ENCODE peak calls at places on chromosomes 12 and 14, in seven cellular contexts. K, U, S, N, D, I and O are unnamed samples.

GRCh38 chr14:75088566-75089373 is 19.3 kb downstream of the ZC2HC1C start:
- DNase-seq in K (peak), U (no peak), S (no peak), N (peak), D (no peak), I (peak), O (peak)

GRCh38 chr14:31945074-31945613 is 132.0 kb upstream of the ARHGAP5 start:
- DNase-seq in K (no peak), U (no peak), S (no peak), N (no peak), D (no peak), I (no peak), O (no peak)

GRCh38 chr14:22179190-22179589 is 409.8 kb downstream of the DAD1 start:
- DNase-seq in K (no peak), U (no peak), S (no peak), N (no peak), D (no peak), I (no peak), O (no peak)

GRCh38 chr12:6370994-6371754 is 4.2 kb downstream of the SCNN1A start:
- DNase-seq in K (no peak), U (no peak), S (no peak), N (peak), D (no peak), I (peak), O (no peak)

GRCh38 chr14:73265721-73266046 is 28.4 kb downstream of the PAPLN start:
- DNase-seq in K (no peak), U (no peak), S (no peak), N (no peak), D (no peak), I (no peak), O (no peak)

GRCh38 chr14:37791384-37792036 is 196.1 kb downstream of the TTC6 start:
- DNase-seq in K (no peak), U (no peak), S (no peak), N (no peak), D (no peak), I (no peak), O (no peak)

GRCh38 chr12:2813573-2814185 is 1.2 kb downstream of the ITFG2 start:
- DNase-seq in K (peak), U (no peak), S (no peak), N (no peak), D (no peak), I (peak), O (peak)

GRCh38 chr12:56930241-56930640 is 4.0 kb downstream of the SDR9C7 start:
- DNase-seq in K (no peak), U (no peak), S (no peak), N (no peak), D (no peak), I (no peak), O (no peak)

GRCh38 chr12:104372048-104372720 is 68.6 kb downstream of the EID3 start:
- DNase-seq in K (no peak), U (no peak), S (no peak), N (no peak), D (no peak), I (no peak), O (no peak)

GRCh38 chr12:14473707-14474287 is 93.9 kb downstream of the PLBD1 start:
- DNase-seq in K (peak), U (no peak), S (no peak), N (no peak), D (no peak), I (no peak), O (no peak)

GRCh38 chr14:51867753-51868152 is 7.3 kb downstream of the GNG2 start:
- DNase-seq in K (no peak), U (no peak), S (no peak), N (no peak), D (no peak), I (no peak), O (no peak)

GRCh38 chr12:126347421-126347820 is 1282.2 kb downstream of the AACS start:
- DNase-seq in K (no peak), U (no peak), S (no peak), N (no peak), D (no peak), I (no peak), O (no peak)

GRCh38 chr12:101794574-101794973 is 36.2 kb downstream of the GNPTAB start:
- DNase-seq in K (no peak), U (no peak), S (no peak), N (no peak), D (no peak), I (no peak), O (no peak)

GRCh38 chr12:108577458-108577857 is 15.1 kb downstream of the ISCU start:
- DNase-seq in K (no peak), U (no peak), S (no peak), N (no peak), D (no peak), I (no peak), O (no peak)

GRCh38 chr12:95984685-95985084 is 11.5 kb downstream of the HAL start:
- DNase-seq in K (no peak), U (no peak), S (no peak), N (no peak), D (no peak), I (no peak), O (no peak)

GRCh38 chr12:38906482-38907170 is 1.2 kb upstream of the CPNE8 start:
- DNase-seq in K (peak), U (peak), S (peak), N (peak), D (peak), I (peak), O (peak)

GRCh38 chr12:70831538-70831937 is 89.0 kb downstream of the PTPRR start:
- DNase-seq in K (peak), U (no peak), S (no peak), N (no peak), D (no peak), I (no peak), O (no peak)

GRCh38 chr14:53842938-53843337 is 113.7 kb downstream of the BMP4 start:
- DNase-seq in K (no peak), U (no peak), S (no peak), N (no peak), D (no peak), I (no peak), O (no peak)

GRCh38 chr12:96338852-96339478 is 61.3 kb downstream of the CDK17 start:
- DNase-seq in K (no peak), U (no peak), S (no peak), N (no peak), D (no peak), I (no peak), O (no peak)

GRCh38 chr12:53481108-53481442 is 18.2 kb downstream of the MAP3K12 start:
- DNase-seq in K (no peak), U (no peak), S (no peak), N (no peak), D (no peak), I (no peak), O (no peak)

GRCh38 chr12:53479314-53479713 is 19.9 kb downstream of the MAP3K12 start:
- DNase-seq in K (no peak), U (no peak), S (no peak), N (no peak), D (no peak), I (no peak), O (no peak)

GRCh38 chr12:53478865-53479264 is 20.4 kb downstream of the MAP3K12 start:
- DNase-seq in K (no peak), U (no peak), S (no peak), N (no peak), D (no peak), I (no peak), O (no peak)

GRCh38 chr12:53481957-53482586 is 17.2 kb downstream of the MAP3K12 start:
- DNase-seq in K (peak), U (no peak), S (no peak), N (no peak), D (no peak), I (no peak), O (no peak)

DNA sequence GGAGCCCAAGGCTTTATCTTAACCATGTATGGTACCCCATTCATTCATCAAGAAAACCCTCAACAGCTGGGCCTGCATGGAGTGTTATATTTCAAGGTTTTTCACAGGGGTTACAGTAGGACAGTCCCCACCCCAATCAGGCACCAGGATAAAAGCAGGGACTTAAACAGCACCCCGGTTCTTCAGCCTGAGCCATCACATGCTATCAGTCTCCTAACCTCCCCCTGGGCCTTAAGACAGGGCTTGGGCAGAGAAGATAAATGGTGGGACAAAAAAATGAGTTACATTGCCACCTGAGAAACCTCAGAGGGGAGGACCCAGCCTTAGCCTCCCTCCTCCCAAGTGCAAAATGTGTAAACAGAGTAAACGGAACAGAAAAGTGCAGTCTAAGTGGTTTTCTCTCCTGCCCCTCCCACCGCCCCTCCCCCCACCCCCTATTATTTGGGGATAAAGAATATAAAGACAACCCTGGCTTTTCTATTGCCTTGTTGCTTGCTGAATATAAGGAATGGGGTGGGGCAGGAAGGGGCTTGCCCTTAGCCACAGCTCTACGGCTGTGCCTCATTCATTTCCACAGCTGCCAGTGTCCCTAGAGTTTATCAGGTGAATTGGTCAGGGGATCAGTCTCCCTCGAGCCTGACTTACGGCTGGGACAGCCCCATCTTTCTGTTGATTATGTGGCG is 18.7 kb downstream of the MAP3K12 start:
- DNase-seq in K (no peak), U (no peak), S (no peak), N (no peak), D (no peak), I (no peak), O (no peak)
- H3K27ac ChIP-seq in K (no peak), U (no peak), S (peak), N (peak), D (no peak), I (peak), O (peak)

GRCh38 chr14:36654185-36655053 is 7.2 kb upstream of the PAX9 start:
- DNase-seq in K (no peak), U (no peak), S (no peak), N (no peak), D (no peak), I (no peak), O (no peak)

GRCh38 chr14:36655963-36656768 is 5.5 kb upstream of the PAX9 start:
- DNase-seq in K (peak), U (no peak), S (no peak), N (no peak), D (peak), I (no peak), O (peak)

GRCh38 chr14:36655571-36655962 is 6.1 kb upstream of the PAX9 start:
- DNase-seq in K (no peak), U (no peak), S (no peak), N (no peak), D (no peak), I (no peak), O (no peak)

GRCh38 chr14:36653412-36653811 is 8.2 kb upstream of the PAX9 start:
- DNase-seq in K (no peak), U (no peak), S (no peak), N (no peak), D (no peak), I (no peak), O (no peak)

DNA sequence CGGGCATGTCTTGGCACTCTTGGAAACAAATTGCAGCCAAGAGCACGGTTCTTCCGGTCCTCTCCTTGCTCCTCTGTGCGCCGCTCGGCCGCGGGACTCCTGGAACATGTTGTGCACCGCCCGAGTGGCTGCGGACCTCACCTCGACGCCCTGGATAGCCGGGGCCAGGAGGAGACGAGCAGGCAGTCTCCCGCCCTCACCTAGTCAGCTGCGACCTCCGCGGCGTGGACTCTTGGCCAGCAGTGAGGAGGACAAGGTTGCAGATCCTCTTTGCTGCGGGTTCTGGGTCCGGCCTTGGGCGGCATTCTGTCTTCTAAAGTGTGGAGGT is 6.6 kb upstream of the PAX9 start:
- DNase-seq in K (no peak), U (no peak), S (no peak), N (no peak), D (peak), I (no peak), O (no peak)
- H3K27ac ChIP-seq in K (no peak), U (no peak), S (no peak), N (no peak), D (no peak), I (no peak), O (no peak)

DNA sequence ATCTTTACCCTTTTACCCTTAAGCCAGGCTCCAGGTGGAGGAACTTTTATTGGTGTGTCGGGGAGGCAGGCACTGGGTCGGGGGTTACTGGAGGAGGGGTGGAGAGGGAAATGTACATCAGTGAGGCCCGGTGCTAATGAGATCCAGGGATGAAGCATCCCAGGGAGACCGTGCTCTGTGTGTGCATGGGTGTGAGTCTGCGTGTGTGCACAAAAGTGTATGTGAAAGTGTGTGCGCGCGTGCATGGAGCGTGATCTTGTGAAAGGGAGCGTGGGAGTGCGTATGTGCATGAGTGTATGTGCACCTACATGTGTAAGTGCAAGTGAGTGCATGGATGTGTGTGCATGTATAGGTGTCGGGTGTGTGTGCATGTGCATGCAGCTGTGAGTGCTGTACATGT is 55.3 kb downstream of the AACS start:
- DNase-seq in K (no peak), U (no peak), S (no peak), N (no peak), D (no peak), I (no peak), O (no peak)
- H3K27ac ChIP-seq in K (no peak), U (no peak), S (no peak), N (no peak), D (no peak), I (no peak), O (no peak)

DNA sequence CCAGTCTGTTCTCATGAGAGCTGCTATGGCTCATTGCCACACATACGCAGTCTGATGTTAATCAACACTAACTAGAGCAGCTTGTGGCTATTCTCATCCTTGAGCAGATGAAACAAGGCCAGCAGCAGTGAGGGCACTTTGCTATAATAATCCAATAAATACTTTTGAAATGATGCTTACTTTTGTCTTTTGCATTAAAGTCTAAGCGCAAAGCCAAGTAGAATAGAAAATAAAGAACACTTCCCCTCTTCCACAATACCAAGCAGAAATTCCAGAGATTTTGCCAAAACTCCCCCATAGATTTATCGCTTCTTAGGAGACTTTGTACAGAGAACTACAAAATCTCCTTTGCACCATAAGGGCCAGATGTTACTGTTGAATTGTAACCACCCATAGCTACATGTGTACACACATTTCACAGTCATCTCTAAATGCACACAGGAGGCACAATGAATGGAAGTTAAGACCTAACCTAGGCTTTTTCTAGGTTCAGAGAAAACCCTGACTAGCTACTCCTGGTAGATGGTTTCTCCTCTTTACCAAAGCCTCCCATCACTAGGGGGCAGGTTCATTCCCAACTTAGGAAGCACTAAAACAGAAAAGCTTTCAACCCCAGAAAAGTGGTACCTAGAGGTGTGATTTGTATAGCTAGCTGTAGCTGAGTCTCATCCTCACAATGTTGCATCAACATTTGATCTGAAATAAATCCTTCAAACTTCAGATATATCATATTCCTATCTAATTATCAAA is 119.3 kb downstream of the HMGA2 start:
- DNase-seq in K (no peak), U (no peak), S (no peak), N (no peak), D (no peak), I (no peak), O (no peak)
- H3K27ac ChIP-seq in K (peak), U (no peak), S (no peak), N (no peak), D (no peak), I (no peak), O (no peak)